ENCODE peak calls at places on chromosomes 16 and 17, in five cellular contexts. One of them, this sample, is unnamed.

GRCh38 chr16:70470927-70471341 is 16.5 kb downstream of the FCSK start:
- DNase-seq in thoracic aorta: no peak
- DNase-seq in uterus: no peak
- DNase-seq in naive thymus-derived CD4-positive, alpha-beta T cell: no peak
- DNase-seq in heart right ventricle: no peak
- DNase-seq in this sample: no peak

GRCh38 chr16:11354733-11355574 is 9.7 kb downstream of the RMI2 start:
- DNase-seq in thoracic aorta: no peak
- DNase-seq in uterus: peak; percentile 50
- DNase-seq in naive thymus-derived CD4-positive, alpha-beta T cell: peak; percentile 85
- DNase-seq in heart right ventricle: no peak
- DNase-seq in this sample: no peak

GRCh38 chr17:17403899-17404576 is 72.8 kb upstream of the MED9 start:
- DNase-seq in thoracic aorta: no peak
- DNase-seq in uterus: no peak
- DNase-seq in naive thymus-derived CD4-positive, alpha-beta T cell: peak; percentile 67
- DNase-seq in heart right ventricle: no peak
- DNase-seq in this sample: no peak

GRCh38 chr17:82200743-82201497 is 11.7 kb downstream of the CCDC57 start:
- DNase-seq in thoracic aorta: no peak
- DNase-seq in uterus: no peak
- DNase-seq in naive thymus-derived CD4-positive, alpha-beta T cell: peak; percentile 89
- DNase-seq in heart right ventricle: no peak
- DNase-seq in this sample: no peak

GRCh38 chr17:50518265-50519023 is 10.2 kb downstream of the MYCBPAP start:
- DNase-seq in thoracic aorta: no peak
- DNase-seq in uterus: no peak
- DNase-seq in naive thymus-derived CD4-positive, alpha-beta T cell: no peak
- DNase-seq in heart right ventricle: no peak
- DNase-seq in this sample: no peak

GRCh38 chr17:79400989-79401703 is 209.7 kb downstream of the RBFOX3 start:
- DNase-seq in thoracic aorta: no peak
- DNase-seq in uterus: peak; percentile 74
- DNase-seq in naive thymus-derived CD4-positive, alpha-beta T cell: peak; percentile 67
- DNase-seq in heart right ventricle: peak; percentile 50
- DNase-seq in this sample: peak; percentile 33

GRCh38 chr16:71626018-71626857 is at the start of gene MARVELD3:
- DNase-seq in thoracic aorta: no peak
- DNase-seq in uterus: no peak
- DNase-seq in naive thymus-derived CD4-positive, alpha-beta T cell: peak; percentile 21
- DNase-seq in heart right ventricle: no peak
- DNase-seq in this sample: peak; percentile 67

GRCh38 chr17:59296190-59296589 is 35.3 kb upstream of the YPEL2 start:
- DNase-seq in thoracic aorta: no peak
- DNase-seq in uterus: no peak
- DNase-seq in naive thymus-derived CD4-positive, alpha-beta T cell: no peak
- DNase-seq in heart right ventricle: no peak
- DNase-seq in this sample: no peak

GRCh38 chr17:751269-752001 is 629 bp downstream of the GEMIN4 start:
- DNase-seq in thoracic aorta: no peak
- DNase-seq in uterus: peak; percentile 44
- DNase-seq in naive thymus-derived CD4-positive, alpha-beta T cell: peak; percentile 68
- DNase-seq in heart right ventricle: peak; percentile 17
- DNase-seq in this sample: no peak

GRCh38 chr16:23407436-23408125 is 45.4 kb downstream of the COG7 start:
- DNase-seq in thoracic aorta: no peak
- DNase-seq in uterus: no peak
- DNase-seq in naive thymus-derived CD4-positive, alpha-beta T cell: no peak
- DNase-seq in heart right ventricle: no peak
- DNase-seq in this sample: no peak

GRCh38 chr17:2692781-2693135 is 18.8 kb downstream of the CLUH start:
- DNase-seq in thoracic aorta: no peak
- DNase-seq in uterus: no peak
- DNase-seq in naive thymus-derived CD4-positive, alpha-beta T cell: no peak
- DNase-seq in heart right ventricle: no peak
- DNase-seq in this sample: no peak

GRCh38 chr17:2691069-2691871 is 20.3 kb downstream of the CLUH start:
- DNase-seq in thoracic aorta: no peak
- DNase-seq in uterus: no peak
- DNase-seq in naive thymus-derived CD4-positive, alpha-beta T cell: no peak
- DNase-seq in heart right ventricle: peak; percentile 4
- DNase-seq in this sample: no peak

GRCh38 chr17:2690165-2691068 is 21.1 kb downstream of the CLUH start:
- DNase-seq in thoracic aorta: no peak
- DNase-seq in uterus: no peak
- DNase-seq in naive thymus-derived CD4-positive, alpha-beta T cell: no peak
- DNase-seq in heart right ventricle: peak; percentile 16
- DNase-seq in this sample: no peak

GRCh38 chr17:2693561-2694380 is 17.8 kb downstream of the CLUH start:
- DNase-seq in thoracic aorta: no peak
- DNase-seq in uterus: peak; percentile 13
- DNase-seq in naive thymus-derived CD4-positive, alpha-beta T cell: no peak
- DNase-seq in heart right ventricle: no peak
- DNase-seq in this sample: no peak

GRCh38 chr17:2691965-2692780 is 19.4 kb downstream of the CLUH start:
- DNase-seq in thoracic aorta: no peak
- DNase-seq in uterus: no peak
- DNase-seq in naive thymus-derived CD4-positive, alpha-beta T cell: no peak
- DNase-seq in heart right ventricle: peak; percentile 4
- DNase-seq in this sample: no peak
- H3K36me3 ChIP-seq in thoracic aorta: peaks cover 47% of the 10 kb centered on the region
- H3K36me3 ChIP-seq in uterus: no peaks in the 10 kb centered on the region
- H3K36me3 ChIP-seq in naive thymus-derived CD4-positive, alpha-beta T cell: no peaks in the 10 kb centered on the region
- H3K36me3 ChIP-seq in heart right ventricle: peaks cover 66% of the 10 kb centered on the region
- H3K36me3 ChIP-seq in this sample: peaks cover 30% of the 10 kb centered on the region

GRCh38 chr16:13377143-13377542 is 475.7 kb downstream of the SHISA9 start:
- DNase-seq in thoracic aorta: no peak
- DNase-seq in uterus: no peak
- DNase-seq in naive thymus-derived CD4-positive, alpha-beta T cell: no peak
- DNase-seq in heart right ventricle: no peak
- DNase-seq in this sample: no peak

GRCh38 chr16:13378151-13378550 is 476.8 kb downstream of the SHISA9 start:
- DNase-seq in thoracic aorta: no peak
- DNase-seq in uterus: no peak
- DNase-seq in naive thymus-derived CD4-positive, alpha-beta T cell: no peak
- DNase-seq in heart right ventricle: no peak
- DNase-seq in this sample: no peak

GRCh38 chr16:13376174-13376573 is 474.8 kb downstream of the SHISA9 start:
- DNase-seq in thoracic aorta: no peak
- DNase-seq in uterus: no peak
- DNase-seq in naive thymus-derived CD4-positive, alpha-beta T cell: no peak
- DNase-seq in heart right ventricle: no peak
- DNase-seq in this sample: no peak

GRCh38 chr16:13379266-13379665 is 477.9 kb downstream of the SHISA9 start:
- DNase-seq in thoracic aorta: no peak
- DNase-seq in uterus: no peak
- DNase-seq in naive thymus-derived CD4-positive, alpha-beta T cell: no peak
- DNase-seq in heart right ventricle: no peak
- DNase-seq in this sample: no peak
- H3K27ac ChIP-seq in thoracic aorta: no peak overlapping the region
- H3K27ac ChIP-seq in uterus: no peak overlapping the region
- H3K27ac ChIP-seq in naive thymus-derived CD4-positive, alpha-beta T cell: no peak overlapping the region
- H3K27ac ChIP-seq in heart right ventricle: no peak overlapping the region
- H3K27ac ChIP-seq in this sample: no peak overlapping the region

GRCh38 chr16:57676624-57677085 is 8.5 kb downstream of the ADGRG3 start:
- DNase-seq in thoracic aorta: no peak
- DNase-seq in uterus: no peak
- DNase-seq in naive thymus-derived CD4-positive, alpha-beta T cell: no peak
- DNase-seq in heart right ventricle: no peak
- DNase-seq in this sample: no peak

GRCh38 chr16:57680842-57681241 is 12.7 kb downstream of the ADGRG3 start:
- DNase-seq in thoracic aorta: no peak
- DNase-seq in uterus: no peak
- DNase-seq in naive thymus-derived CD4-positive, alpha-beta T cell: no peak
- DNase-seq in heart right ventricle: no peak
- DNase-seq in this sample: no peak

GRCh38 chr16:57677622-57678369 is 9.7 kb downstream of the ADGRG3 start:
- DNase-seq in thoracic aorta: no peak
- DNase-seq in uterus: no peak
- DNase-seq in naive thymus-derived CD4-positive, alpha-beta T cell: no peak
- DNase-seq in heart right ventricle: peak; percentile 40
- DNase-seq in this sample: no peak

GRCh38 chr16:57679768-57680167 is 11.7 kb downstream of the ADGRG3 start:
- DNase-seq in thoracic aorta: no peak
- DNase-seq in uterus: no peak
- DNase-seq in naive thymus-derived CD4-positive, alpha-beta T cell: no peak
- DNase-seq in heart right ventricle: no peak
- DNase-seq in this sample: no peak

DNA sequence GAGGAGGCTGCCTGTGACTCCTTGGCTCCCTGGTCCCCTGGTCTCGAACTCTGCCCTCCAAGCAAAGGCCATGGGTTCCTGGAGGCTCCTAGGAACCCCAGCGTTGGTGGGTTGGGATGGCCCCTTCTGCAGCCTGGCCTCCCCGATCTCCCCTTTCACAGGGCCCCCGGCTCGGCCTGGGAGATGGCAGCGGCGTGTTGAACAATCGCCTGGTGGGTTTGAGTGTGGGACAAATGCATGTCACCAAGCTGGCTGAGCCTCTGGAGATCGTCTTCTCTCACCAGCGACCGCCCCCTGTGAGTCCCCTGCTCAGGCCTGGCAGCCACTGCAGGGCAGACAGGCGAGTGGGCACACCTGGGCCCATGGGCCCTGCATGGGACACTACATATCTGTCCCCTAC is 10.9 kb downstream of the ADGRG3 start:
- DNase-seq in thoracic aorta: no peak
- DNase-seq in uterus: no peak
- DNase-seq in naive thymus-derived CD4-positive, alpha-beta T cell: no peak
- DNase-seq in heart right ventricle: no peak
- DNase-seq in this sample: no peak
- H3K36me3 ChIP-seq in thoracic aorta: no peaks in the 10 kb centered on the region
- H3K36me3 ChIP-seq in uterus: no peaks in the 10 kb centered on the region
- H3K36me3 ChIP-seq in naive thymus-derived CD4-positive, alpha-beta T cell: no peaks in the 10 kb centered on the region
- H3K36me3 ChIP-seq in heart right ventricle: no peaks in the 10 kb centered on the region
- H3K36me3 ChIP-seq in this sample: no peaks in the 10 kb centered on the region

DNA sequence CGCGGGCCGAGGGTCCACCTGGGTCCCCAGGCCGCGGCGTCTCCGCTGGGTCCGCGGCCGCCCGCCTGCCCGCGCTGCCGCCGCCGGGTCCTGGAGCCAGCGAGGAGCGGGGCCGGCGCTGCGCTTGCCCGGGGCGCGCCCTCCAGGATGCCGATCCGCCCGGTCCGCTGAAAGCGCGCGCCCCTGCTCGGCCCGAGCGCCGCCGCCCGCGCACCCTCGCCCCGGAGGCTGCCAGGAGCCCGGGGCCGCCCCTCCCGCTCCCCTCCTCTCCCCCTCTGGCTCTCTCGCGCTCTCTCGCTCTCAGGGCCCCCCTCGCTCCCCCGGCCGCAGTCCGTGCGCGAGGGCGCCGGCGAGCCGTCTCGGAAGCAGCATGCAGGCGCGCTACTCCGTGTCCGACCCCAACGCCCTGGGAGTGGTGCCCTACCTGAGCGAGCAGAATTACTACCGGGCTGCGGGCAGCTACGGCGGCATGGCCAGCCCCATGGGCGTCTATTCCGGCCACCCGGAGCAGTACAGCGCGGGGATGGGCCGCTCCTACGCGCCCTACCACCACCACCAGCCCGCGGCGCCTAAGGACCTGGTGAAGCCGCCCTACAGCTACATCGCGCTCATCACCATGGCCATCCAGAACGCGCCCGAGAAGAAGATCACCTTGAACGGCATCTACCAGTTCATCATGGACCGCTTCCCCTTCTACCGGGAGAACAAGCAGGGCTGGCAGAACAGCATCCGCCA is 504 bp downstream of the FOXC2 start:
- DNase-seq in thoracic aorta: no peak
- DNase-seq in uterus: no peak
- DNase-seq in naive thymus-derived CD4-positive, alpha-beta T cell: no peak
- DNase-seq in heart right ventricle: no peak
- DNase-seq in this sample: no peak
- H3K27ac ChIP-seq in thoracic aorta: peak overlapping the region; percentile 91
- H3K27ac ChIP-seq in uterus: peak overlapping the region; percentile 31
- H3K27ac ChIP-seq in naive thymus-derived CD4-positive, alpha-beta T cell: no peak overlapping the region
- H3K27ac ChIP-seq in heart right ventricle: peak overlapping the region; percentile 90
- H3K27ac ChIP-seq in this sample: no peak overlapping the region

GRCh38 chr16:85079785-85080602 is 32.3 kb downstream of the CIBAR2 start:
- DNase-seq in thoracic aorta: no peak
- DNase-seq in uterus: no peak
- DNase-seq in naive thymus-derived CD4-positive, alpha-beta T cell: no peak
- DNase-seq in heart right ventricle: no peak
- DNase-seq in this sample: no peak
- H3K36me3 ChIP-seq in thoracic aorta: peaks cover 19% of the 10 kb centered on the region
- H3K36me3 ChIP-seq in uterus: no peaks in the 10 kb centered on the region
- H3K36me3 ChIP-seq in naive thymus-derived CD4-positive, alpha-beta T cell: no peaks in the 10 kb centered on the region
- H3K36me3 ChIP-seq in heart right ventricle: peaks cover 10% of the 10 kb centered on the region
- H3K36me3 ChIP-seq in this sample: no peaks in the 10 kb centered on the region

GRCh38 chr17:81084691-81085419 is 49.9 kb downstream of the BAIAP2 start:
- DNase-seq in thoracic aorta: no peak
- DNase-seq in uterus: no peak
- DNase-seq in naive thymus-derived CD4-positive, alpha-beta T cell: no peak
- DNase-seq in heart right ventricle: peak; percentile 36
- DNase-seq in this sample: no peak
- H3K27ac ChIP-seq in thoracic aorta: no peak overlapping the region
- H3K27ac ChIP-seq in uterus: no peak overlapping the region
- H3K27ac ChIP-seq in naive thymus-derived CD4-positive, alpha-beta T cell: no peak overlapping the region
- H3K27ac ChIP-seq in heart right ventricle: peak overlapping the region; percentile 87
- H3K27ac ChIP-seq in this sample: no peak overlapping the region

This sample was measured in iPS DF 6.9.